ENCODE peak calls at places on chromosomes 6 and 20, in seven cellular contexts. L, T, A, J, R, S and D are unnamed samples.

GRCh38 chr20:54200487-54201267 is 7.2 kb upstream of the PFDN4 start:
- DNase-seq in L (no peak), T (no peak), A (no peak), J (no peak), R (no peak), S (no peak), D (peak; percentile 67)

GRCh38 chr20:62359491-62360121 is 7.5 kb downstream of the LAMA5 start:
- DNase-seq in L (peak; percentile 50), T (peak; percentile 95), A (no peak), J (no peak), R (no peak), S (peak; percentile 99), D (no peak)

GRCh38 chr20:22371843-22372242 is 212.5 kb downstream of the FOXA2 start:
- DNase-seq in L (no peak), T (no peak), A (peak; percentile 71), J (peak; percentile 9), R (peak; percentile 5), S (no peak), D (no peak)

GRCh38 chr6:111838749-111839484 is 34.3 kb downstream of the FYN start:
- DNase-seq in L (no peak), T (no peak), A (no peak), J (no peak), R (peak; percentile 62), S (no peak), D (no peak)

GRCh38 chr20:38272398-38272797 is 11.9 kb upstream of the KIAA1755 start:
- DNase-seq in L (no peak), T (peak; percentile 51), A (no peak), J (no peak), R (no peak), S (no peak), D (no peak)

GRCh38 chr20:53495357-53495756 is 98.3 kb downstream of the ZNF217 start:
- DNase-seq in L (peak; percentile 3), T (no peak), A (no peak), J (no peak), R (peak; percentile 22), S (no peak), D (no peak)

GRCh38 chr20:23540624-23541023 is 27.7 kb downstream of the CST9L start:
- DNase-seq in L (no peak), T (no peak), A (no peak), J (no peak), R (no peak), S (no peak), D (no peak)

GRCh38 chr20:22825546-22825945 is 209.6 kb upstream of the SSTR4 start:
- DNase-seq in L (no peak), T (peak; percentile 52), A (no peak), J (no peak), R (no peak), S (no peak), D (no peak)

GRCh38 chr20:39214778-39215177 is 252.6 kb downstream of the DHX35 start:
- DNase-seq in L (no peak), T (no peak), A (no peak), J (no peak), R (no peak), S (no peak), D (no peak)

GRCh38 chr6:92376711-92377110 is 1042.6 kb downstream of the EPHA7 start:
- DNase-seq in L (peak; percentile 31), T (no peak), A (no peak), J (no peak), R (no peak), S (no peak), D (peak; percentile 14)

GRCh38 chr20:20864346-20865096 is 152.1 kb upstream of the RALGAPA2 start:
- DNase-seq in L (peak; percentile 28), T (no peak), A (peak; percentile 70), J (no peak), R (no peak), S (peak; percentile 7), D (peak; percentile 16)

GRCh38 chr6:107292570-107293285 is 166.6 kb downstream of the PDSS2 start:
- DNase-seq in L (no peak), T (no peak), A (no peak), J (no peak), R (no peak), S (no peak), D (peak; percentile 18)

GRCh38 chr20:3927486-3928291 is 38.5 kb downstream of the PANK2 start:
- DNase-seq in L (no peak), T (no peak), A (peak; percentile 51), J (no peak), R (no peak), S (no peak), D (no peak)

GRCh38 chr6:5765141-5765760 is 241.5 kb downstream of the NRN1 start:
- DNase-seq in L (peak; percentile 44), T (no peak), A (no peak), J (no peak), R (no peak), S (no peak), D (no peak)